ENCODE peak calls at places on chromosomes 6 and 20, in eight cellular contexts. F is NCI-H2081; Y is posterior cingulate gyrus; U is HT1080; Z is neural crest cell; B is stimulated activated CD4-positive, alpha-beta T cell treated with anti-CD3 and anti-CD28 coated beads, TNF-alpha, amount 100 ng/mL, for 1 hour; T is COR-L47; P is HAP-1. L is an unnamed sample.

GRCh38 chr20:36218380-36219064 is 17.8 kb upstream of the AAR2 start:
- DNase-seq in F (no peak), Y (no peak), U (no peak), Z (no peak), B (no peak), T (no peak), P (no peak), L (no peak)

GRCh38 chr6:68976260-68976659 is 341.2 kb downstream of the ADGRB3 start:
- DNase-seq in F (no peak), Y (no peak), U (no peak), Z (no peak), B (no peak), T (no peak), P (peak), L (no peak)

GRCh38 chr20:12411246-12411940 is 493.7 kb downstream of the BTBD3 start:
- DNase-seq in F (no peak), Y (no peak), U (no peak), Z (no peak), B (no peak), T (no peak), P (no peak), L (no peak)

GRCh38 chr6:170097505-170098427 is 193.1 kb downstream of the DLL1 start:
- DNase-seq in F (no peak), Y (no peak), U (no peak), Z (no peak), B (no peak), T (no peak), P (no peak), L (no peak)

GRCh38 chr20:4613718-4614620 is 107.7 kb upstream of the PRND start:
- DNase-seq in F (peak), Y (peak), U (peak), Z (peak), B (peak), T (peak), P (peak), L (peak)

GRCh38 chr20:36784900-36785299 is 11.3 kb upstream of the DSN1 start:
- DNase-seq in F (no peak), Y (no peak), U (no peak), Z (no peak), B (no peak), T (no peak), P (no peak), L (no peak)

GRCh38 chr6:108565091-108565766 is 4.5 kb downstream of the FOXO3 start:
- DNase-seq in F (no peak), Y (no peak), U (peak), Z (no peak), B (no peak), T (no peak), P (no peak), L (no peak)

GRCh38 chr6:108727966-108728730 is 120.1 kb upstream of the ARMC2 start:
- DNase-seq in F (no peak), Y (no peak), U (no peak), Z (no peak), B (no peak), T (no peak), P (no peak), L (no peak)

GRCh38 chr20:13784271-13784892 is 337 bp downstream of the ESF1 start:
- DNase-seq in F (no peak), Y (no peak), U (no peak), Z (no peak), B (no peak), T (no peak), P (no peak), L (no peak)

GRCh38 chr6:33788694-33789549 is at the start of gene LEMD2:
- DNase-seq in F (peak), Y (peak), U (peak), Z (peak), B (peak), T (peak), P (peak), L (peak)

GRCh38 chr6:169812257-169812644 is 60.8 kb downstream of the ERMARD start:
- DNase-seq in F (no peak), Y (no peak), U (no peak), Z (no peak), B (no peak), T (no peak), P (no peak), L (no peak)

GRCh38 chr20:63596423-63596822 is 22.4 kb upstream of the HELZ2 start:
- DNase-seq in F (no peak), Y (no peak), U (no peak), Z (no peak), B (no peak), T (no peak), P (no peak), L (no peak)

GRCh38 chr6:148212366-148212765 is 130.3 kb upstream of the SASH1 start:
- DNase-seq in F (no peak), Y (no peak), U (no peak), Z (no peak), B (no peak), T (no peak), P (no peak), L (no peak)

GRCh38 chr6:128519132-128519930 is 1.1 kb downstream of the PTPRK start:
- DNase-seq in F (peak), Y (peak), U (peak), Z (peak), B (peak), T (peak), P (peak), L (no peak)

GRCh38 chr6:154261688-154262397 is 94.8 kb downstream of the IPCEF1 start:
- DNase-seq in F (no peak), Y (no peak), U (no peak), Z (no peak), B (no peak), T (no peak), P (no peak), L (no peak)

GRCh38 chr6:105991561-105992314 is 94.4 kb upstream of the PRDM1 start:
- DNase-seq in F (no peak), Y (no peak), U (no peak), Z (no peak), B (no peak), T (peak), P (no peak), L (no peak)

GRCh38 chr6:98686008-98686601 is 148.3 kb upstream of the POU3F2 start:
- DNase-seq in F (no peak), Y (no peak), U (no peak), Z (no peak), B (no peak), T (no peak), P (no peak), L (no peak)

GRCh38 chr6:139539852-139540251 is 165.4 kb upstream of the CITED2 start:
- DNase-seq in F (no peak), Y (no peak), U (peak), Z (no peak), B (no peak), T (no peak), P (no peak), L (peak)

GRCh38 chr20:51607170-51607569 is 64.7 kb upstream of the NFATC2 start:
- DNase-seq in F (no peak), Y (no peak), U (no peak), Z (no peak), B (no peak), T (no peak), P (no peak), L (no peak)

GRCh38 chr6:130945401-130945919 is 117.6 kb downstream of the EPB41L2 start:
- DNase-seq in F (no peak), Y (no peak), U (no peak), Z (no peak), B (no peak), T (no peak), P (no peak), L (no peak)

GRCh38 chr6:44229376-44230033 is 6.1 kb downstream of the SLC29A1 start:
- DNase-seq in F (no peak), Y (no peak), U (no peak), Z (no peak), B (no peak), T (no peak), P (no peak), L (no peak)